ENCODE peak calls at places on chromosome 14, in seven cellular contexts. P, C, U, T, W, Y and K are unnamed samples.

GRCh38 chr14:99677231-99677891 is 6.7 kb upstream of the CYP46A1 start:
- DNase-seq in P (no peak), C (no peak), U (no peak), T (no peak), W (no peak), Y (no peak), K (no peak)

GRCh38 chr14:41899416-41899815 is 292.7 kb downstream of the LRFN5 start:
- DNase-seq in P (no peak), C (no peak), U (no peak), T (no peak), W (peak; percentile 99), Y (no peak), K (no peak)

GRCh38 chr14:102926104-102926503 is 3.6 kb downstream of the AMN start:
- DNase-seq in P (no peak), C (no peak), U (no peak), T (no peak), W (no peak), Y (no peak), K (no peak)

GRCh38 chr14:100670017-100670974 is 56.4 kb upstream of the DLK1 start:
- DNase-seq in P (no peak), C (no peak), U (no peak), T (no peak), W (no peak), Y (no peak), K (no peak)

GRCh38 chr14:80468331-80469122 is 257.2 kb upstream of the DIO2 start:
- DNase-seq in P (no peak), C (no peak), U (no peak), T (no peak), W (no peak), Y (no peak), K (no peak)

GRCh38 chr14:100825691-100826331 is at the start of gene MEG3:
- DNase-seq in P (no peak), C (no peak), U (peak; percentile 75), T (no peak), W (no peak), Y (no peak), K (no peak)

GRCh38 chr14:56874375-56874774 is 64.1 kb upstream of the OTX2 start:
- DNase-seq in P (peak; percentile 11), C (peak; percentile 26), U (peak; percentile 1), T (no peak), W (peak; percentile 26), Y (no peak), K (peak; percentile 49)

GRCh38 chr14:100107236-100107635 is 42.0 kb downstream of the EVL start:
- DNase-seq in P (no peak), C (no peak), U (no peak), T (no peak), W (no peak), Y (peak; percentile 84), K (peak; percentile 44)

GRCh38 chr14:74913986-74914573 is 9.0 kb downstream of the RPS6KL1 start:
- DNase-seq in P (peak; percentile 64), C (peak; percentile 12), U (peak; percentile 79), T (no peak), W (peak; percentile 25), Y (peak; percentile 73), K (peak; percentile 56)

GRCh38 chr14:73176673-73177072 is 40.4 kb downstream of the PSEN1 start:
- DNase-seq in P (no peak), C (no peak), U (peak; percentile 19), T (no peak), W (no peak), Y (no peak), K (no peak)

GRCh38 chr14:21308479-21309237 is 28.8 kb downstream of the RPGRIP1 start:
- DNase-seq in P (peak; percentile 66), C (peak; percentile 55), U (peak; percentile 67), T (peak; percentile 62), W (no peak), Y (peak; percentile 61), K (peak; percentile 97)

GRCh38 chr14:53470351-53471043 is 317.4 kb upstream of the DDHD1 start:
- DNase-seq in P (no peak), C (no peak), U (peak; percentile 13), T (no peak), W (no peak), Y (no peak), K (no peak)

GRCh38 chr14:93954900-93955891 is 21.2 kb downstream of the ASB2 start:
- DNase-seq in P (peak; percentile 73), C (no peak), U (no peak), T (peak; percentile 38), W (no peak), Y (no peak), K (no peak)

GRCh38 chr14:100401031-100401692 is 78.0 kb downstream of the SLC25A47 start:
- DNase-seq in P (no peak), C (no peak), U (no peak), T (no peak), W (no peak), Y (no peak), K (no peak)

GRCh38 chr14:49692191-49692757 is 646 bp upstream of the KLHDC1 start:
- DNase-seq in P (no peak), C (no peak), U (no peak), T (no peak), W (no peak), Y (no peak), K (no peak)

GRCh38 chr14:54579606-54580005 is 12.7 kb downstream of the SAMD4A start:
- DNase-seq in P (no peak), C (no peak), U (peak; percentile 48), T (no peak), W (no peak), Y (no peak), K (no peak)

GRCh38 chr14:68941820-68942219 is 37.3 kb downstream of the ACTN1 start:
- DNase-seq in P (no peak), C (no peak), U (peak; percentile 97), T (no peak), W (no peak), Y (peak; percentile 88), K (peak; percentile 78)

GRCh38 chr14:95993768-95994592 is 45.2 kb upstream of the C14orf132 start:
- DNase-seq in P (peak; percentile 43), C (peak; percentile 43), U (peak; percentile 43), T (peak; percentile 6), W (peak; percentile 94), Y (peak; percentile 66), K (peak; percentile 65)